ENCODE peak calls at places on chromosomes 1 and 21, in eight cellular contexts. C is endothelial cell; G is lung microvascular endothelial cell; X is HCT116; F is stimulated activated CD8-positive, alpha-beta memory T cell treated with anti-CD3 and anti-CD28 coated beads, Interleukin-4, amount 100 ng/mL, for 1 hour; E is HT-29; N is CD4-positive, alpha-beta T cell; L is OCI-LY7. W is an unnamed sample.

GRCh38 chr1:186214816-186215215 is 160.2 kb downstream of the TPR start:
- DNase-seq in G (no peak), E (no peak), C (no peak), F (no peak), L (no peak), X (no peak), N (no peak), W (no peak)

GRCh38 chr1:117342397-117342796 is 24.9 kb upstream of the MAN1A2 start:
- DNase-seq in E (no peak), X (no peak), L (no peak), C (no peak), F (no peak), G (peak), N (no peak), W (no peak)

GRCh38 chr1:35882586-35882944 is 444 bp upstream of the AGO1 start:
- DNase-seq in N (no peak), X (no peak), C (no peak), E (no peak), F (no peak), G (no peak), L (no peak), W (no peak)

GRCh38 chr21:31780944-31781343 is 49.0 kb upstream of the SCAF4 start:
- DNase-seq in G (no peak), X (peak), C (no peak), N (no peak), L (peak), E (peak), F (no peak), W (peak)

GRCh38 chr1:160005070-160005469 is 26.7 kb downstream of the PIGM start:
- DNase-seq in G (no peak), C (no peak), X (no peak), N (no peak), E (no peak), F (no peak), L (no peak), W (no peak)

GRCh38 chr1:14737561-14738094 is 139.1 kb downstream of the KAZN start:
- DNase-seq in C (no peak), E (no peak), N (no peak), X (no peak), L (peak), F (no peak), G (no peak), W (no peak)

GRCh38 chr1:217181205-217181746 is 449.6 kb downstream of the GPATCH2 start:
- DNase-seq in L (no peak), N (no peak), E (no peak), C (no peak), X (no peak), G (no peak), F (no peak), W (no peak)

GRCh38 chr1:185193756-185194155 is 36.8 kb downstream of the SWT1 start:
- DNase-seq in X (no peak), E (no peak), C (no peak), N (no peak), G (no peak), F (no peak), L (no peak), W (no peak)

GRCh38 chr1:204711947-204712701 is 26.6 kb upstream of the LRRN2 start:
- DNase-seq in G (no peak), E (no peak), X (no peak), C (no peak), N (no peak), F (no peak), L (peak), W (no peak)

W was measured in LoVo.